ENCODE peak calls at places on chromosomes 13 and 19, in six cellular contexts. L is neural progenitor cell, Q is fibroblast of lung, J is endothelial cell of umbilical vein, A is GM23338, F is astrocyte. S is an unnamed sample.

GRCh38 chr13:93794197-93794885 is 567.7 kb downstream of the GPC6 start:
- DNase-seq in F (no peak), L (no peak), A (no peak), Q (no peak), J (no peak), S (no peak)

GRCh38 chr19:15614507-15615379 is at the start of gene CYP4F8:
- DNase-seq in F (no peak), J (no peak), L (no peak), Q (no peak), A (no peak), S (peak; percentile 59)

GRCh38 chr13:80972857-80973478 is 632.0 kb upstream of the SPRY2 start:
- DNase-seq in F (no peak), J (peak; percentile 62), Q (no peak), A (no peak), L (no peak), S (no peak)

GRCh38 chr13:31895687-31896086 is 135.9 kb upstream of the FRY start:
- DNase-seq in J (no peak), F (no peak), Q (no peak), A (no peak), L (no peak), S (no peak)

GRCh38 chr19:48645652-48646191 is at the start of gene CA11:
- DNase-seq in L (peak; percentile 70), J (no peak), A (peak; percentile 68), F (no peak), Q (no peak), S (no peak)

GRCh38 chr19:3879656-3880055 is 829 bp upstream of the ATCAY start:
- DNase-seq in A (no peak), J (no peak), Q (no peak), L (no peak), F (no peak), S (no peak)

GRCh38 chr13:105962080-105962479 is 573.4 kb downstream of the EFNB2 start:
- DNase-seq in F (no peak), A (no peak), L (no peak), J (no peak), Q (no peak), S (no peak)

GRCh38 chr13:98563071-98563470 is 13.8 kb downstream of the STK24 start:
- DNase-seq in Q (no peak), F (no peak), L (no peak), A (peak; percentile 65), J (no peak), S (no peak)

GRCh38 chr19:17292301-17293074 is 10.7 kb downstream of the ABHD8 start:
- DNase-seq in J (peak; percentile 85), A (peak; percentile 93), L (peak; percentile 92), F (peak; percentile 67), Q (peak; percentile 89), S (peak; percentile 89)

GRCh38 chr13:44364019-44364418 is 9.6 kb upstream of the SERP2 start:
- DNase-seq in Q (no peak), L (no peak), F (peak; percentile 10), A (no peak), J (no peak), S (no peak)

GRCh38 chr13:50634339-50634738 is 209.2 kb downstream of the DLEU7 start:
- DNase-seq in A (no peak), J (no peak), F (no peak), Q (no peak), L (no peak), S (no peak)

GRCh38 chr13:51371768-51372399 is 32.4 kb downstream of the SERPINE3 start:
- DNase-seq in Q (no peak), A (no peak), J (no peak), L (no peak), F (no peak), S (no peak)

GRCh38 chr13:46475586-46475991 is 77.4 kb upstream of the LRCH1 start:
- DNase-seq in L (no peak), A (no peak), F (peak; percentile 32), J (no peak), Q (peak; percentile 40), S (no peak)

GRCh38 chr19:58536852-58537798 is 6.7 kb upstream of the TRIM28 start:
- DNase-seq in Q (no peak), F (no peak), J (no peak), L (no peak), A (no peak), S (no peak)

GRCh38 chr19:17333611-17334413 is 843 bp downstream of the ANO8 start:
- DNase-seq in J (no peak), F (peak; percentile 75), Q (peak; percentile 82), A (peak; percentile 74), L (peak; percentile 50), S (peak; percentile 86)

GRCh38 chr13:98044301-98044700 is 90.8 kb downstream of the IPO5 start:
- DNase-seq in L (no peak), A (no peak), Q (no peak), J (no peak), F (no peak), S (no peak)

GRCh38 chr13:99264053-99264452 is 5.9 kb upstream of the GPR18 start:
- DNase-seq in J (peak; percentile 19), Q (no peak), A (no peak), F (no peak), L (no peak), S (no peak)

GRCh38 chr19:57305056-57305455 is 15.2 kb upstream of the ZNF543 start:
- DNase-seq in J (no peak), A (no peak), Q (no peak), F (peak; percentile 69), L (no peak), S (peak; percentile 32)

GRCh38 chr19:45340899-45341453 is 426 bp downstream of the KLC3 start:
- DNase-seq in A (peak; percentile 56), F (no peak), L (peak; percentile 18), Q (peak; percentile 15), J (no peak), S (peak; percentile 34)

DNA sequence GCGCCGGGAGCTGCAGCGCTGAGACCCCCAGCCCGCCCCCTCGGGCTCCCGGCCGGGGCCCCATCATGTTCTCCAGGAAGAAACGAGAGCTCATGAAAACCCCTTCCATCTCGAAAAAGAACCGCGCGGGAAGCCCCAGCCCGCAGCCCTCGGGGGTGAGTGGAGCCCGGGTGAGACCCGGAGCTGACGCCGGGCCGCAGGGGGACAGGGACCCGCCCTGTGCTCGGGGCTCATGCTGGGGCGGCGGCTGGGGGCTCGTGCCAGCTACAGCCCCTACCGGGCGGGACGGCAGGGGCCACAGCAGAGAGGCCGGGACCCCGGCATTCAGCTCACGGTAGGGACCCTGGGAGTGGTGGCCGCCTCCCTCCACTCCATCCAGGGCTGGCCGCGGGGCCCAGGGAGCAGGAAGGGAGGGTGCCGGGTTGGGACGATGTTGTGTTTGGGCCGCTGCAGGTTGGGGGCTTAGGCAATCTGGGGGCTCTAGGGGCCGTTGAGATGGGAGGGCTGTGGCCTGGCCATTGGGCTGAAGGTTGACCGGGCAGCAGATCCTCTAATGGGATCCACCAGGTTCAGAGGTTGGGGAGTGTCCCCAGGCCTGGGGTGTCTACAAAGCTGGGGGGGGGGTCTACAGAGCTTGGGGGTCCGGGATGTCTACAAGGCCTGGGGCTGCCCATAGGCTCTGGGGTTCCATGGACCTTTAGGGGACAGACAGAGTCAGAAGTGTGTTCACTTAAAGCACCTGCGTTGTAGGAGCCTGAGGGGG is 555 bp downstream of the ARHGAP45 start:
- DNase-seq in A (no peak), J (no peak), Q (no peak), L (no peak), F (no peak), S (no peak)
- H3K27ac ChIP-seq in A (no peak overlapping the region), J (no peak overlapping the region), Q (no peak overlapping the region), L (no peak overlapping the region), F (no peak overlapping the region), S (no peak overlapping the region)

GRCh38 chr13:27967203-27967735 is 1.8 kb downstream of the CDX2 start:
- DNase-seq in L (no peak), J (no peak), Q (no peak), A (peak; percentile 40), F (no peak), S (no peak)

GRCh38 chr13:27966641-27967202 is 2.4 kb downstream of the CDX2 start:
- DNase-seq in Q (no peak), A (peak; percentile 82), J (no peak), F (no peak), L (peak; percentile 51), S (no peak)

GRCh38 chr13:27965343-27965739 is 3.8 kb downstream of the CDX2 start:
- DNase-seq in A (peak; percentile 52), J (no peak), L (no peak), F (no peak), Q (no peak), S (no peak)

GRCh38 chr13:27964741-27965323 is 4.3 kb downstream of the CDX2 start:
- DNase-seq in A (no peak), F (no peak), L (no peak), J (no peak), Q (no peak), S (no peak)

GRCh38 chr13:27965740-27966640 is 3.1 kb downstream of the CDX2 start:
- DNase-seq in J (no peak), A (peak; percentile 93), Q (no peak), F (no peak), L (peak; percentile 87), S (no peak)
- TF ChIP-seq EZH2 in J (peak; percentile 29), A (peak; percentile 67), Q (peak; percentile 90), F (peak; percentile 93), L (peak; percentile 85), S (no peak)

GRCh38 chr19:50383307-50383851 is 768 bp upstream of the POLD1 start:
- DNase-seq in F (no peak), A (peak; percentile 72), L (no peak), Q (no peak), J (peak; percentile 8), S (no peak)

GRCh38 chr19:50383852-50384684 is at the start of gene POLD1:
- DNase-seq in A (peak; percentile 100), J (peak; percentile 99), Q (peak; percentile 97), L (peak; percentile 100), F (peak; percentile 84), S (peak; percentile 99)

GRCh38 chr19:50380767-50381166 is 3.4 kb upstream of the POLD1 start:
- DNase-seq in F (no peak), A (no peak), Q (no peak), J (no peak), L (no peak), S (no peak)

GRCh38 chr19:50380137-50380536 is 3.9 kb downstream of the NR1H2 start:
- DNase-seq in F (no peak), A (no peak), Q (no peak), L (no peak), J (no peak), S (no peak)

DNA sequence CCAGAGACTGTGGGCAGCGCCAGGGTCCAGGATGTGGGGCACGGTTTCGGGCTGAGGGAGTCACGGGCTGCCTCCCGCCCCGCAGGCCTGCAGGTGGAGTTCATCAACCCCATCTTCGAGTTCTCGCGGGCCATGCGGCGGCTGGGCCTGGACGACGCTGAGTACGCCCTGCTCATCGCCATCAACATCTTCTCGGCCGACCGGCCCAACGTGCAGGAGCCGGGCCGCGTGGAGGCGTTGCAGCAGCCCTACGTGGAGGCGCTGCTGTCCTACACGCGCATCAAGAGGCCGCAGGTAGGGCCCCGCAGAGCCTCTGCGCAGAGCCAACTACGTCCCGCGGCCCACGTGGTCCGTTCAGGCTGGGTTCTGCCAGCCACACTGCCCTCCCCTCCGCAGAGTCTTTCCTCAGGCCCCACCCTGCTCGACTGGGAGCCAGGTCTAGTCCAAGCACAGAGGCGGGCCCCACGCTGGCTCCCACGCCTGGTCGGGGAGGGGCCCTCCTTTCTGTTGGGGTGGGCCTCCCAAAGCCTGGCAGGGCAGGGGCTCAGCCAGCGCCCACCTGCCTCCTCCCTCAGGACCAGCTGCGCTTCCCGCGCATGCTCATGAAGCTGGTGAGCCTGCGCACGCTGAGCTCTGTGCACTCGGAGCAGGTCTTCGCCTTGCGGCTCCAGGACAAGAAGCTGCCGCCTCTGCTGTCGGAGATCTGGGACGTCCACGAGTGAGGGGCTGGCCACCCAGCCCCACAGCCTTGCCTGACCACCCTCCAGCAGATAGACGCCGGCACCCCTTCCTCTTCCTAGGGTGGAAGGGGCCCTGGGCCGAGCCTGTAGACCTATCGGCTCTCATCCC is 2.0 kb upstream of the POLD1 start:
- DNase-seq in Q (no peak), F (no peak), J (no peak), L (no peak), A (peak; percentile 11), S (no peak)
- H3K27ac ChIP-seq in Q (no peak overlapping the region), F (no peak overlapping the region), J (no peak overlapping the region), L (no peak overlapping the region), A (no peak overlapping the region), S (no peak overlapping the region)

GRCh38 chr19:28028881-28029280 is 1184.1 kb downstream of the UQCRFS1 start:
- DNase-seq in Q (no peak), L (no peak), J (no peak), F (no peak), A (no peak), S (no peak)
- TF ChIP-seq EZH2 in Q (no peak), L (no peak), J (no peak), F (no peak), A (no peak), S (no peak)

S was measured in PC-9.